ENCODE peak calls at places on chromosomes 6 and 20, in four cellular contexts. K is neural progenitor cell, I is GM23338, M is IMR-90. T is an unnamed sample.

GRCh38 chr6:127516676-127517273 is 2.4 kb downstream of the MTCL3 start:
- DNase-seq in I (peak; percentile 83), M (peak; percentile 57), K (peak; percentile 76), T (peak; percentile 50)

GRCh38 chr6:39553811-39554802 is 171.1 kb downstream of the KIF6 start:
- DNase-seq in K (no peak), M (no peak), I (no peak), T (no peak)

GRCh38 chr6:109372070-109372585 is 10.1 kb downstream of the CD164 start:
- DNase-seq in I (no peak), K (no peak), M (no peak), T (no peak)

GRCh38 chr20:49938173-49939163 is 2.3 kb downstream of the RNF114 start:
- DNase-seq in K (no peak), I (no peak), M (peak; percentile 82), T (no peak)

GRCh38 chr6:78639505-78640110 is 227.7 kb upstream of the IRAK1BP1 start:
- DNase-seq in K (no peak), M (no peak), I (no peak), T (no peak)

GRCh38 chr6:53547166-53547814 is 2.4 kb upstream of the GCLC start:
- DNase-seq in K (peak; percentile 48), M (no peak), I (peak; percentile 43), T (no peak)

GRCh38 chr6:121849477-121849876 is 414.0 kb downstream of the GJA1 start:
- DNase-seq in M (peak; percentile 73), I (peak; percentile 97), K (peak; percentile 90), T (peak; percentile 57)

GRCh38 chr20:46312945-46313861 is 4.9 kb upstream of the CDH22 start:
- DNase-seq in I (no peak), M (no peak), K (no peak), T (no peak)

GRCh38 chr6:2850480-2851150 is 9.0 kb upstream of the SERPINB1 start:
- DNase-seq in K (no peak), M (peak; percentile 58), I (no peak), T (no peak)

GRCh38 chr20:4195499-4195898 is 180.1 kb upstream of the RNF24 start:
- DNase-seq in I (peak; percentile 76), M (peak; percentile 18), K (peak; percentile 60), T (no peak)

GRCh38 chr6:78436335-78436734 is 431.0 kb upstream of the IRAK1BP1 start:
- DNase-seq in K (peak; percentile 7), I (peak; percentile 57), M (peak; percentile 33), T (no peak)

GRCh38 chr6:100176321-100176950 is 182.4 kb upstream of the MCHR2 start:
- DNase-seq in K (peak; percentile 54), M (peak; percentile 74), I (peak; percentile 57), T (peak; percentile 2)

GRCh38 chr20:10209091-10209490 is 9.5 kb upstream of the SNAP25 start:
- DNase-seq in M (peak; percentile 73), K (no peak), I (no peak), T (no peak)

GRCh38 chr20:10216146-10216741 is 2.4 kb upstream of the SNAP25 start:
- DNase-seq in M (peak; percentile 70), I (peak; percentile 8), K (peak; percentile 25), T (no peak)

GRCh38 chr20:10217517-10218410 is 866 bp upstream of the SNAP25 start:
- DNase-seq in M (peak; percentile 96), I (peak; percentile 84), K (peak; percentile 90), T (no peak)

GRCh38 chr20:10218536-10219451 is at the start of gene SNAP25:
- DNase-seq in M (peak; percentile 90), I (peak; percentile 96), K (peak; percentile 94), T (no peak)

DNA sequence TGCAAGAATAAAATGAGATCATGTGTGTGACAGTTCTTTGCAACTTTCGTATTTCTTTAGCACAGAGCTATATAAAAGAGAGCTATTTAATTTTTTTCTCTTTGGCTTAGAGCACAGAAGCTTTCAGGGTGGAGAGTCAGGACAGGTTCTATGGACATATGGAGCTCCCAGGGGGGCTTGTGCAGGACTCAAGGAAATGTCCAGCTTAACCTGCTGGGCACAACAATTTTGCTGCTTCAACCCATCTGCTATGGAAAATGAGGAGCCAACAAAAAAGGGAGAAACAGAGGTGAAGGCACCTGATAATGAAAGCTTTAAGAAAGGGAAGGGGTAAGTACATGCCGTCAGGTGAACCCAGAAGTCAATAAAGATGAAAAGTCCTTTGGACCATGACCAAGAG is 5.1 kb upstream of the SNAP25 start:
- DNase-seq in K (no peak), M (no peak), I (no peak), T (no peak)
- H3K4me3 ChIP-seq in K (no peak overlapping the region), M (no peak overlapping the region), I (no peak overlapping the region), T (no peak overlapping the region)

DNA sequence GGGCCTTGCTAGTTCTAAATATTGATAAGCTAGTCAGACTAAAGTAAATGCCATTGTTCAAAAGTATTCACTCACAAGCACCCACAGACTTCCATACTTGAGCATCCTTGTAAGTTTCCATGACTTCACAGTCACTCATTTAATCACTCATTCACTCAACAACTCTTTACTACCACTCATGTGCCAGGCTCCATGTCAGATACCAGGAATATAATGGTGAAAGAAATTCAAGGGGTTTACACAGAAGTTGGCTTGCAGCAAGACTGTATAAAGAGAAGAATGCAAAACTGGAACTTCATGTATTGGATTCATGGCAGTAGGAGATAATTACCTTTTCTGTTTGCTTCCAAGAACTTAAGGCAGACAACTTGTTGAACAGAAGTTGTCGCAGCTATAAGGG is 36.6 kb downstream of the ADGRF1 start:
- DNase-seq in M (no peak), K (no peak), I (no peak), T (no peak)
- H2AFZ ChIP-seq in M (no peak overlapping the region), K (no peak overlapping the region), I (no peak overlapping the region), T (no peak overlapping the region)

GRCh38 chr20:32444474-32445220 is 86.5 kb downstream of the ASXL1 start:
- DNase-seq in M (no peak), I (no peak), K (no peak), T (no peak)
- H3K36me3 ChIP-seq in M (peaks cover 61% of the 10 kb centered on the region), I (peaks cover 9% of the 10 kb centered on the region), K (no peaks in the 10 kb centered on the region), T (peaks cover 7% of the 10 kb centered on the region)

DNA sequence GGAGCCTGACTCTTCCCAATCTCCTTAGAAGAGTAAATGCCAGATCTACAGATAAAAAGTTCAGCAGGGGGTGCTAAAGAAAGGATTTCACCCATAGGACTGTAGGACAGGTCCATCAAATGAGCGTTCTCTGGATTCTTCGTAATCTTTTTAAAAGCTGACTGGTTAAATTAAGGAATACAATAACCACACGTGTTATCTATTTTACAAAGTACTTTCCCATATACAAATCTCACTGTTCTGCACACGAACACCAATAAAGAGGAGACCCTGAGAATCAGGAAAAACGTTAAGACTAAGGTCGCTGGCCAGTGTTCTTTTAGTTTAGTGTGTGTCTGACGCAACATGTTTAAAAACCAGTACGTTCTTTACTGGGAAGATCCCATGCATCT is 542 bp downstream of the TUBE1 start:
- DNase-seq in M (peak; percentile 64), K (peak; percentile 64), I (peak; percentile 56), T (peak; percentile 50)
- H3K4me3 ChIP-seq in M (peak overlapping the region; percentile 69), K (peak overlapping the region; percentile 82), I (peak overlapping the region; percentile 65), T (peak overlapping the region; percentile 78)

DNA sequence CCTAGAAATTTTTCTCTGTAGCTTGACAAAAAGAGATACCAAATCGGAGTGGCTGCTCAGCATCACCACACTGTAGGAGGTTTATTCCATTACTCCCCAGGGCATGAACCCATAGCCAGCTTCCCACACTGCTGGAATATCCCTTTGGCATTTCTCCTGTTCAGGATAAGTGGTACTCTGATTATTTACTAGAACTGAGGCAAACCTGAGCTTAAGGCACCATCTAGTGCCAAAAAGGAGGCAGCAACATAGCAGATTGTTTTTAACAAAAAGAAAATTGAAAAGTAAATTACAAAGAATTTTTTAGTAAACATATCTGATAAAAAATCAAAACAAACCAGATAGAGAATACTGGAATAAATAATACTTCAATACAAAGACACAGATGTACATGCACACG is 181.7 kb downstream of the WDR27 start:
- DNase-seq in M (peak; percentile 70), K (no peak), I (no peak), T (no peak)
- H2AFZ ChIP-seq in M (no peak overlapping the region), K (no peak overlapping the region), I (no peak overlapping the region), T (no peak overlapping the region)

GRCh38 chr20:24962510-24962909 is 13.4 kb downstream of the CST7 start:
- DNase-seq in M (no peak), K (no peak), I (no peak), T (no peak)

GRCh38 chr20:24965065-24965919 is 16.2 kb downstream of the CST7 start:
- DNase-seq in I (no peak), K (no peak), M (no peak), T (no peak)

GRCh38 chr20:24964518-24964838 is 15.4 kb downstream of the CST7 start:
- DNase-seq in M (no peak), I (no peak), K (no peak), T (no peak)

GRCh38 chr20:24962182-24962492 is 13.1 kb downstream of the CST7 start:
- DNase-seq in I (no peak), K (no peak), M (no peak), T (no peak)

GRCh38 chr20:24963672-24964517 is 14.8 kb downstream of the CST7 start:
- DNase-seq in I (no peak), M (no peak), K (no peak), T (no peak)
- H3K36me3 ChIP-seq in I (peaks cover 11% of the 10 kb centered on the region), M (peaks cover 42% of the 10 kb centered on the region), K (no peaks in the 10 kb centered on the region), T (peaks cover 40% of the 10 kb centered on the region)

GRCh38 chr20:41000628-41001027 is 28.0 kb upstream of the TOP1 start:
- DNase-seq in K (no peak), I (no peak), M (no peak), T (no peak)
- H3K4me3 ChIP-seq in K (no peak overlapping the region), I (no peak overlapping the region), M (no peak overlapping the region), T (no peak overlapping the region)

GRCh38 chr6:15901141-15902115 is 227.5 kb upstream of the MYLIP start:
- DNase-seq in I (no peak), M (no peak), K (no peak), T (peak; percentile 90)

GRCh38 chr6:15906393-15906976 is 222.4 kb upstream of the MYLIP start:
- DNase-seq in K (no peak), I (no peak), M (no peak), T (no peak)

GRCh38 chr6:15905488-15906392 is 223.1 kb upstream of the MYLIP start:
- DNase-seq in I (no peak), M (no peak), K (no peak), T (no peak)

GRCh38 chr6:15907914-15908518 is 220.9 kb upstream of the MYLIP start:
- DNase-seq in M (no peak), I (peak; percentile 44), K (no peak), T (no peak)

DNA sequence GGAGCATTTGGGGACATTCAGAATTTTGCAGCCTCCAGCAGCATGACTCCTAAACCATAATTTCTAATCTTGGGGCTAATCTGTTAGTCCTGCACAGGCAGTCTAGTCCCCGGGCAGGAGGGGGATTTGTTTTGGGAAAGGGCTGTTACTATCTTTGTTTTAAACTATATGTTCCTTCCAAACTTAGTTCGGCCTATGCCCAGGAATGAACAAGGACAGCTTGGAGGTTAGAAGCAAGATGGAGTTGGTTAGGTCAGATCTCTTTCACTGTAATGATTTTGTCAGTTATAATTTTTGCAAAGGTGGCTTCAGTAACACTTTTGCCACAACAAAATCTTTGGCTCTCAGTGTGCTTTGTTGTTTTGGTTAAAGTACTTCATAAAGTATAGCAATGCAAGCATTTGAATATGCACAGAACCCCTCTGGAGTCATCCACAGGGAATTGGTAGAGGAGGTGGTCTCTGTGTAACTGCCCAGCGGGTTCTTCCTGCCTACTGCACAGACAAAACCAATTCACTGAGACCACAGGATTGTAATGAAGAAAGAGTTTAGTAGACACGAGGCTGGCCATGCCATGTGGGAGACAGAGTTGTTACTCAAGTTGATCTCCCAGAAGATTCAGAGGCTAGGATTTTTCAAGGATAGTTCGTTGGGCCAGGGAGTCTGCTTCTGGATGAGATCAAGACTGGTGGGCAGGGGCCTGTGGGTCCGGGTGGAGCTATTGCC is 224.1 kb upstream of the MYLIP start:
- DNase-seq in K (no peak), I (no peak), M (no peak), T (no peak)
- H2AFZ ChIP-seq in K (no peak overlapping the region), I (no peak overlapping the region), M (no peak overlapping the region), T (peak overlapping the region; percentile 98)

GRCh38 chr20:62335532-62335931 is 31.6 kb downstream of the LAMA5 start:
- DNase-seq in K (no peak), I (no peak), M (no peak), T (no peak)
- H3K36me3 ChIP-seq in K (no peaks in the 10 kb centered on the region), I (peaks cover 21% of the 10 kb centered on the region), M (peaks cover 28% of the 10 kb centered on the region), T (peaks cover 32% of the 10 kb centered on the region)